ENCODE peak calls at places on chromosome 9, in six cellular contexts. A is activated B cell treated with CpG ODN at 0.5 μM for 24 hours, K is Kasumi-1, Q is fibroblast of villous mesenchyme, R is uterus, F is AML-193. Z is an unnamed sample.

GRCh38 chr9:106648799-106649198 is 214.2 kb upstream of the ZNF462 start:
- DNase-seq in A (no peak), K (no peak), Q (peak; percentile 34), R (no peak), F (no peak), Z (no peak)

GRCh38 chr9:6686396-6686795 is 40.9 kb upstream of the GLDC start:
- DNase-seq in A (no peak), K (peak; percentile 44), Q (peak; percentile 37), R (no peak), F (peak; percentile 31), Z (no peak)

GRCh38 chr9:129873563-129873962 is 38.3 kb downstream of the USP20 start:
- DNase-seq in A (no peak), K (no peak), Q (no peak), R (no peak), F (no peak), Z (no peak)

GRCh38 chr9:106467113-106467846 is 395.7 kb upstream of the ZNF462 start:
- DNase-seq in A (no peak), K (no peak), Q (no peak), R (no peak), F (no peak), Z (no peak)

GRCh38 chr9:17995031-17995430 is 416.2 kb downstream of the SH3GL2 start:
- DNase-seq in A (no peak), K (no peak), Q (no peak), R (no peak), F (no peak), Z (no peak)

GRCh38 chr9:88390371-88390990 is 2.2 kb downstream of the SPIN1 start:
- DNase-seq in A (no peak), K (no peak), Q (no peak), R (no peak), F (no peak), Z (no peak)

GRCh38 chr9:76598971-76599370 is 140.0 kb downstream of the GCNT1 start:
- DNase-seq in A (no peak), K (no peak), Q (no peak), R (no peak), F (no peak), Z (no peak)

GRCh38 chr9:15220658-15221310 is 86.2 kb downstream of the TTC39B start:
- DNase-seq in A (no peak), K (no peak), Q (peak; percentile 54), R (no peak), F (no peak), Z (no peak)

GRCh38 chr9:134355561-134356278 is 29.5 kb downstream of the RXRA start:
- DNase-seq in A (no peak), K (no peak), Q (no peak), R (no peak), F (no peak), Z (no peak)

GRCh38 chr9:137029058-137029922 is 1.3 kb upstream of the ABCA2 start:
- DNase-seq in A (peak; percentile 76), K (peak; percentile 15), Q (peak; percentile 61), R (peak; percentile 65), F (peak; percentile 73), Z (no peak)